ENCODE peak calls at places on chromosomes 16 and 17, in five cellular contexts. C, B, U, N and V are unnamed samples.

GRCh38 chr16:70793851-70794502 is 7.0 kb downstream of the VAC14 start:
- DNase-seq in B (no peak), U (no peak), N (no peak), C (no peak), V (no peak)

GRCh38 chr17:82859431-82860403 is 19.9 kb upstream of the ZNF750 start:
- DNase-seq in B (peak), N (no peak), C (no peak), U (peak), V (no peak)

GRCh38 chr16:53865492-53865863 is 161.5 kb downstream of the FTO start:
- DNase-seq in N (no peak), B (peak), C (no peak), U (no peak), V (no peak)

GRCh38 chr16:9844361-9844760 is 337.9 kb downstream of the GRIN2A start:
- DNase-seq in N (no peak), U (no peak), B (peak), C (no peak), V (no peak)

GRCh38 chr16:15671530-15672117 is 21.6 kb downstream of the NDE1 start:
- DNase-seq in C (peak), N (no peak), U (no peak), B (no peak), V (no peak)

GRCh38 chr16:56861756-56862155 is 3.3 kb upstream of the SLC12A3 start:
- DNase-seq in C (no peak), U (no peak), N (no peak), B (no peak), V (no peak)

GRCh38 chr17:64331946-64332493 is 58.6 kb downstream of the PECAM1 start:
- DNase-seq in C (no peak), U (no peak), N (no peak), B (no peak), V (no peak)

GRCh38 chr16:67459066-67459857 is 21.7 kb downstream of the ATP6V0D1 start:
- DNase-seq in C (no peak), U (no peak), B (no peak), N (no peak), V (no peak)

GRCh38 chr16:27579086-27579980 is 29.4 kb downstream of the KATNIP start:
- DNase-seq in C (no peak), B (peak), U (no peak), N (no peak), V (no peak)

GRCh38 chr16:27106305-27106704 is 39.6 kb downstream of the C16orf82 start:
- DNase-seq in U (no peak), B (no peak), C (no peak), N (no peak), V (peak)

GRCh38 chr17:841313-841712 is 59.2 kb downstream of the MRM3 start:
- DNase-seq in B (no peak), C (no peak), N (no peak), U (no peak), V (no peak)

GRCh38 chr16:27993587-27993986 is 69.9 kb downstream of the GSG1L start:
- DNase-seq in B (no peak), C (no peak), N (no peak), U (no peak), V (no peak)

GRCh38 chr16:25838724-25839186 is 147.0 kb downstream of the HS3ST4 start:
- DNase-seq in N (no peak), B (peak), U (peak), C (peak), V (no peak)

GRCh38 chr16:57127836-57128235 is 35.5 kb downstream of the CPNE2 start:
- DNase-seq in N (no peak), B (no peak), C (no peak), U (no peak), V (no peak)

GRCh38 chr17:69572747-69573146 is 158.2 kb downstream of the MAP2K6 start:
- DNase-seq in B (no peak), C (no peak), U (no peak), N (no peak), V (no peak)

GRCh38 chr16:14354561-14355351 is 275.3 kb downstream of the PARN start:
- DNase-seq in U (no peak), B (no peak), C (no peak), N (peak), V (no peak)

GRCh38 chr17:67582632-67583230 is 135.0 kb upstream of the NOL11 start:
- DNase-seq in N (no peak), B (no peak), C (no peak), U (no peak), V (no peak)

GRCh38 chr17:81563861-81564586 is 11.9 kb upstream of the FAAP100 start:
- DNase-seq in B (peak), N (no peak), C (no peak), U (no peak), V (no peak)

GRCh38 chr16:30131869-30132475 is 9.0 kb upstream of the MAPK3 start:
- DNase-seq in N (no peak), C (peak), U (no peak), B (no peak), V (no peak)

GRCh38 chr16:7016986-7017385 is 315.7 kb upstream of the RBFOX1 start:
- DNase-seq in U (no peak), C (no peak), B (no peak), N (no peak), V (no peak)

GRCh38 chr16:16956376-16956775 is 514.4 kb downstream of the XYLT1 start:
- DNase-seq in N (no peak), U (no peak), C (no peak), B (no peak), V (no peak)

GRCh38 chr17:56881685-56882295 is 32.1 kb downstream of the TRIM25 start:
- DNase-seq in U (no peak), B (no peak), N (no peak), C (no peak), V (no peak)

GRCh38 chr16:75618782-75619181 is 4.3 kb downstream of the ADAT1 start:
- DNase-seq in N (no peak), B (no peak), C (no peak), U (no peak), V (no peak)

GRCh38 chr17:79937981-79938695 is 97.5 kb downstream of the TBC1D16 start:
- DNase-seq in C (no peak), B (no peak), U (peak), N (no peak), V (no peak)

GRCh38 chr17:43134774-43135453 is 9.8 kb upstream of the BRCA1 start:
- DNase-seq in U (no peak), B (no peak), C (no peak), N (no peak), V (no peak)

GRCh38 chr17:49880291-49881053 is 32.6 kb upstream of the TAC4 start:
- DNase-seq in N (peak), B (peak), C (peak), U (peak), V (peak)

GRCh38 chr16:88384222-88385111 is 1.7 kb downstream of the ZNF469 start:
- DNase-seq in U (no peak), N (no peak), B (no peak), C (no peak), V (no peak)